ENCODE peak calls at places on chromosomes 4 and X, in ten cellular contexts. P is breast epithelium, S is endodermal cell, V is uterus, T is PC-9, M is transverse colon, L is ascending aorta, A is Peyer's patch, O is pancreas, I is tibial nerve. Z is an unnamed sample. For H3K27me3, the result is how much of the 10 kb centered on the place peaks cover.

GRCh38 chr4:7564242-7564641 is 129.5 kb upstream of the PSAPL1 start:
- DNase-seq in P (no peak), S (no peak), V (no peak), T (no peak), M (no peak), L (no peak), A (no peak), O (no peak), I (no peak), Z (no peak)

GRCh38 chr4:124710253-124710849 is 2.2 kb downstream of the ANKRD50 start:
- DNase-seq in P (no peak), S (peak), V (no peak), T (no peak), M (no peak), L (no peak), A (no peak), O (no peak), I (no peak), Z (no peak)

GRCh38 chr4:116599859-116600258 is 485.5 kb downstream of the TRAM1L1 start:
- DNase-seq in P (no peak), S (peak), V (no peak), T (no peak), M (no peak), L (no peak), A (no peak), O (no peak), I (no peak), Z (no peak)

GRCh38 chr4:98476891-98477290 is 181.5 kb downstream of the TSPAN5 start:
- DNase-seq in P (no peak), S (no peak), V (no peak), T (no peak), M (no peak), L (no peak), A (no peak), O (no peak), I (no peak), Z (no peak)

GRCh38 chr4:71009796-71010588 is 16.5 kb downstream of the DCK start:
- DNase-seq in P (no peak), S (no peak), V (no peak), T (peak), M (no peak), L (no peak), A (no peak), O (no peak), I (no peak), Z (no peak)

GRCh38 chr4:73902038-73902637 is 32.9 kb downstream of the CXCL1 start:
- DNase-seq in P (no peak), S (no peak), V (no peak), T (no peak), M (no peak), L (no peak), A (no peak), O (no peak), I (no peak), Z (no peak)

GRCh38 chr4:114549638-114550037 is 49.0 kb upstream of the UGT8 start:
- DNase-seq in P (no peak), S (no peak), V (no peak), T (no peak), M (no peak), L (no peak), A (no peak), O (no peak), I (no peak), Z (no peak)

GRCh38 chr4:126604273-126604867 is 1028.4 kb upstream of the INTU start:
- DNase-seq in P (no peak), S (no peak), V (no peak), T (no peak), M (no peak), L (no peak), A (no peak), O (no peak), I (peak), Z (no peak)

GRCh38 chr4:40769266-40769665 is 19.5 kb downstream of the NSUN7 start:
- DNase-seq in P (no peak), S (no peak), V (no peak), T (no peak), M (no peak), L (no peak), A (no peak), O (no peak), I (no peak), Z (no peak)

GRCh38 chr4:184598753-184599491 is 50.3 kb downstream of the CASP3 start:
- DNase-seq in P (no peak), S (no peak), V (no peak), T (no peak), M (no peak), L (no peak), A (no peak), O (no peak), I (no peak), Z (no peak)

GRCh38 chr4:77905651-77906263 is 43.1 kb downstream of the MRPL1 start:
- DNase-seq in P (no peak), S (no peak), V (no peak), T (no peak), M (no peak), L (no peak), A (no peak), O (no peak), I (no peak), Z (no peak)

GRCh38 chrX:111151764-111152163 is 55.8 kb downstream of the PAK3 start:
- DNase-seq in P (no peak), S (no peak), V (no peak), T (no peak), M (no peak), L (no peak), A (no peak), O (no peak), I (no peak), Z (no peak)

GRCh38 chrX:115259238-115259875 is 25.5 kb upstream of the LRCH2 start:
- DNase-seq in P (no peak), S (no peak), V (no peak), T (peak), M (no peak), L (no peak), A (no peak), O (no peak), I (no peak), Z (no peak)

GRCh38 chr4:156763511-156763910 is 208.1 kb downstream of the PDGFC start:
- DNase-seq in P (no peak), S (no peak), V (no peak), T (no peak), M (no peak), L (no peak), A (no peak), O (no peak), I (no peak), Z (no peak)

GRCh38 chrX:136028383-136028984 is 43.2 kb downstream of the SLC9A6 start:
- DNase-seq in P (no peak), S (no peak), V (no peak), T (peak), M (no peak), L (no peak), A (no peak), O (no peak), I (peak), Z (no peak)

GRCh38 chrX:43805579-43805978 is 76.7 kb downstream of the MAOB start:
- DNase-seq in P (no peak), S (no peak), V (no peak), T (no peak), M (no peak), L (no peak), A (no peak), O (no peak), I (no peak), Z (no peak)

GRCh38 chr4:54527532-54527931 is 130.2 kb upstream of the KIT start:
- DNase-seq in P (no peak), S (peak), V (no peak), T (no peak), M (no peak), L (no peak), A (no peak), O (no peak), I (no peak), Z (no peak)

GRCh38 chr4:7513731-7514130 is 79.0 kb upstream of the PSAPL1 start:
- DNase-seq in P (no peak), S (no peak), V (no peak), T (no peak), M (no peak), L (no peak), A (no peak), O (no peak), I (no peak), Z (no peak)

GRCh38 chrX:38215141-38215540 is 5.5 kb downstream of the SRPX start:
- DNase-seq in P (no peak), S (no peak), V (peak), T (no peak), M (no peak), L (no peak), A (no peak), O (no peak), I (no peak), Z (no peak)

GRCh38 chr4:8859550-8860095 is 12.0 kb downstream of the HMX1 start:
- DNase-seq in P (no peak), S (peak), V (no peak), T (no peak), M (no peak), L (no peak), A (no peak), O (no peak), I (no peak), Z (no peak)

GRCh38 chr4:8858188-8858924 is 13.3 kb downstream of the HMX1 start:
- DNase-seq in P (no peak), S (peak), V (no peak), T (no peak), M (no peak), L (no peak), A (no peak), O (no peak), I (no peak), Z (no peak)

GRCh38 chr4:8858925-8859210 is 12.8 kb downstream of the HMX1 start:
- DNase-seq in P (no peak), S (no peak), V (no peak), T (no peak), M (no peak), L (no peak), A (no peak), O (no peak), I (no peak), Z (no peak)

GRCh38 chr4:8856835-8857590 is 14.6 kb downstream of the HMX1 start:
- DNase-seq in P (no peak), S (peak), V (no peak), T (no peak), M (no peak), L (no peak), A (no peak), O (no peak), I (no peak), Z (no peak)

GRCh38 chr4:8857682-8858187 is 13.9 kb downstream of the HMX1 start:
- DNase-seq in P (no peak), S (peak), V (no peak), T (no peak), M (no peak), L (no peak), A (no peak), O (no peak), I (no peak), Z (no peak)
- H3K27me3 ChIP-seq in P (half or more), S (half or more), V (half or more), T (under half), M (half or more), L (under half), A (under half), O (under half), I (under half), Z (half or more)

GRCh38 chrX:140764401-140764919 is 54.9 kb downstream of the LINC00632 start:
- DNase-seq in P (no peak), S (peak), V (peak), T (no peak), M (no peak), L (peak), A (no peak), O (peak), I (no peak), Z (no peak)
- H3K4me3 ChIP-seq in P (peak), S (peak), V (peak), T (no peak), M (peak), L (peak), A (peak), O (peak), I (peak), Z (peak)

GRCh38 chr4:8853249-8853648 is 18.4 kb downstream of the HMX1 start:
- DNase-seq in P (no peak), S (peak), V (no peak), T (no peak), M (no peak), L (no peak), A (no peak), O (no peak), I (no peak), Z (no peak)
- H3K27me3 ChIP-seq in P (half or more), S (half or more), V (under half), T (half or more), M (half or more), L (under half), A (under half), O (under half), I (under half), Z (half or more)

GRCh38 chr4:146059865-146060264 is 115.7 kb upstream of the LSM6 start:
- DNase-seq in P (no peak), S (no peak), V (no peak), T (no peak), M (peak), L (no peak), A (peak), O (no peak), I (no peak), Z (no peak)

GRCh38 chr4:146061610-146062324 is 113.8 kb upstream of the LSM6 start:
- DNase-seq in P (no peak), S (no peak), V (no peak), T (no peak), M (no peak), L (no peak), A (no peak), O (no peak), I (no peak), Z (no peak)

GRCh38 chr4:146058531-146058930 is 117.0 kb upstream of the LSM6 start:
- DNase-seq in P (no peak), S (no peak), V (no peak), T (no peak), M (no peak), L (no peak), A (no peak), O (no peak), I (no peak), Z (no peak)

GRCh38 chr4:146062325-146062715 is 113.2 kb upstream of the LSM6 start:
- DNase-seq in P (no peak), S (no peak), V (no peak), T (no peak), M (no peak), L (no peak), A (no peak), O (no peak), I (no peak), Z (no peak)

DNA sequence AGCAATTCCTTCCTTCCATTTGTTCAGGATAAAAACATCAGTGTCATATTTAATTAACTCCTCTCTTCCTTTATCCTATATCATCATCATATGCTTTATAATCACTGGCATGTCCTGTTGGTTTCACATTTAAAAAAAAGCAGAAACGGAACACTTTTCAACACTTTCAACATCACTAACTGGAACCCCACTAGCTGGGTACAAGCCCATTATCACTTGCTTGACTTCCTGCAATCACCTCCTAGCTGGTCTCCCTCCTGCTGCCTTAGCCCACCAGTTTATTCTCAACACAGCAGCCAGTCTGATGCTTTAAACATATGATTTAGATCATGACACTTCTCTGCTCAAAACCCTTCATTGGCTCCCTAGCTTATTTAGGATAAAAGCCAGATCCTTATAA is 116.4 kb upstream of the LSM6 start:
- DNase-seq in P (no peak), S (no peak), V (no peak), T (no peak), M (no peak), L (no peak), A (no peak), O (no peak), I (no peak), Z (no peak)
- H3K4me3 ChIP-seq in P (no peak), S (no peak), V (no peak), T (no peak), M (no peak), L (no peak), A (no peak), O (no peak), I (no peak), Z (no peak)

DNA sequence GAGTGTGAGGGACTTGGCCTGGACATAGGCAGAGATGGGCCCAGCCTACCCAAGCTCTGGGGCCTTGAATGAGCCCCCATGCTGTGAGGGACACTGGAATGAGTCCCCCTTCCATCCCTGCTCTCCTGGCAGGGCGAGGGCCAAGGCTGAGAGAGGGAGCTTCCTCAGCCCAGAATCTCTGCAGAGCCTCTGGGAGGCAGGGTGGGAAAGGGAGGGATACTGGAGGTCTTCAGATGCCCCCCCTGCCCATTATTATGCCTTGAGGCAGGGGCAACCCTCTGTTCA is 124.5 kb upstream of the PJA1 start:
- DNase-seq in P (no peak), S (no peak), V (no peak), T (no peak), M (no peak), L (no peak), A (no peak), O (no peak), I (no peak), Z (no peak)
- H3K27me3 ChIP-seq in P (half or more), S (under half), V (under half), T (under half), M (under half), L (under half), A (under half), O (under half), I (under half), Z (half or more)

DNA sequence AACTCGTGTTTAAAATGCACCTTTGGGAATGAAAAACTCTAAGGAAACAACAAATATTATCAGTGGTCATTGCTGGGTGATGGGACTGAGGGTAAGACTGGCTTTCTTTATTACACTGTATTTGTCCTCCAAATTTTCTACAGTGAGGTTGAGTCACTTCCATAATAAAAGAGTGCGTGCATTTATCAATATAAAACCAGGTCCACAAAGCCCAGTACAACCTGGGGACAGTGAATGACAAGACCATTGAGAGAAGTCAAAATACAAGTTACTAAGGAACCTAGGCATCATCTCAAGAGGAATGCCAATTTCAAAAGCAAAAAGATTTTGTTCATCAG is 76.4 kb downstream of the MAGED4 start:
- DNase-seq in P (no peak), S (no peak), V (no peak), T (no peak), M (no peak), L (no peak), A (no peak), O (no peak), I (no peak), Z (no peak)
- H3K4me3 ChIP-seq in P (peak), S (peak), V (peak), T (peak), M (peak), L (peak), A (peak), O (no peak), I (peak), Z (peak)

Z was measured in dorsolateral prefrontal cortex.